ENCODE peak calls at places on chromosome 16, in nine cellular contexts. R, B, L, T, S, X, E, M and Y are unnamed samples.

GRCh38 chr16:24102120-24102740 is 153.9 kb upstream of the CACNG3 start:
- DNase-seq in M (no peak), B (no peak), X (no peak), S (no peak), T (no peak), L (no peak), E (no peak), R (no peak), Y (no peak)

GRCh38 chr16:49593423-49594040 is 219.9 kb downstream of the C16orf78 start:
- DNase-seq in L (no peak), S (no peak), M (peak), R (no peak), T (no peak), X (no peak), B (no peak), E (no peak), Y (no peak)

GRCh38 chr16:57830890-57831484 is 28.7 kb upstream of the KIFC3 start:
- DNase-seq in T (no peak), R (no peak), X (no peak), S (no peak), M (no peak), E (no peak), B (no peak), L (no peak), Y (no peak)

GRCh38 chr16:12583237-12583897 is 220.3 kb downstream of the CPPED1 start:
- DNase-seq in M (peak), L (no peak), R (no peak), X (no peak), T (no peak), E (no peak), S (no peak), B (no peak), Y (no peak)

GRCh38 chr16:85699224-85699558 is 10.4 kb upstream of the GINS2 start:
- DNase-seq in E (no peak), T (no peak), X (no peak), B (no peak), M (no peak), L (no peak), R (no peak), S (no peak), Y (no peak)

GRCh38 chr16:81498351-81498750 is 53.7 kb downstream of the CMIP start:
- DNase-seq in L (no peak), E (no peak), X (no peak), B (no peak), R (no peak), T (no peak), S (no peak), M (no peak), Y (no peak)

GRCh38 chr16:67666538-67667433 is at the start of the genes C16orf86 and ENKD1:
- DNase-seq in B (peak), R (peak), T (peak), E (peak), M (peak), X (peak), L (no peak), S (peak), Y (peak)

GRCh38 chr16:24700549-24701392 is 28.7 kb upstream of the TNRC6A start:
- DNase-seq in X (peak), E (no peak), B (peak), S (peak), L (peak), T (no peak), M (peak), R (no peak), Y (no peak)

GRCh38 chr16:48635199-48635718 is 25.3 kb upstream of the N4BP1 start:
- DNase-seq in E (no peak), M (no peak), S (no peak), R (no peak), L (no peak), T (no peak), X (no peak), B (no peak), Y (no peak)

GRCh38 chr16:27088216-27088615 is 21.5 kb downstream of the C16orf82 start:
- DNase-seq in R (no peak), L (no peak), T (no peak), S (no peak), M (no peak), B (no peak), E (no peak), X (no peak), Y (no peak)

GRCh38 chr16:53664724-53665345 is 38.8 kb downstream of the RPGRIP1L start:
- DNase-seq in R (no peak), B (peak), E (no peak), L (no peak), S (no peak), M (no peak), T (peak), X (peak), Y (peak)

GRCh38 chr16:50284131-50284911 is 18.0 kb downstream of the ADCY7 start:
- DNase-seq in T (no peak), R (no peak), E (no peak), S (no peak), X (no peak), M (no peak), L (no peak), B (no peak), Y (peak)

GRCh38 chr16:69093974-69094373 is 11.5 kb upstream of the HAS3 start:
- DNase-seq in E (no peak), S (no peak), X (no peak), L (no peak), T (no peak), M (no peak), R (no peak), B (no peak), Y (no peak)

GRCh38 chr16:4404247-4404966 is 12.0 kb downstream of the CORO7 start:
- DNase-seq in E (no peak), S (peak), X (peak), B (no peak), T (peak), L (no peak), M (no peak), R (peak), Y (peak)

GRCh38 chr16:62035115-62036092 is 834 bp downstream of the CDH8 start:
- DNase-seq in X (no peak), M (no peak), S (no peak), B (no peak), T (no peak), E (no peak), R (no peak), L (no peak), Y (no peak)

GRCh38 chr16:1141201-1141600 is 11.7 kb upstream of the CACNA1H start:
- DNase-seq in L (no peak), M (no peak), X (no peak), E (no peak), T (no peak), R (no peak), B (no peak), S (no peak), Y (no peak)

GRCh38 chr16:15907863-15908478 is 19.6 kb upstream of the CEP20 start:
- DNase-seq in B (no peak), T (peak), S (peak), M (peak), X (peak), L (peak), R (peak), E (no peak), Y (peak)

GRCh38 chr16:59058261-59058660 is 324.1 kb upstream of the GOT2 start:
- DNase-seq in M (no peak), L (no peak), X (no peak), R (no peak), E (no peak), S (no peak), T (no peak), B (no peak), Y (no peak)

GRCh38 chr16:49543315-49543946 is 169.8 kb downstream of the C16orf78 start:
- DNase-seq in B (no peak), S (no peak), T (no peak), E (no peak), M (no peak), L (no peak), X (no peak), R (no peak), Y (peak)

GRCh38 chr16:22191089-22191965 is 14.8 kb upstream of the EEF2K start:
- DNase-seq in T (peak), L (no peak), S (peak), R (peak), M (peak), X (peak), E (peak), B (peak), Y (peak)